ENCODE peak calls at places on chromosomes 7 and 10, in four cellular contexts. G is upper lobe of right lung, M is heart right ventricle, V is foreskin keratinocyte. J is an unnamed sample.

GRCh38 chr10:110395350-110396283 is 90.9 kb upstream of the SMNDC1 start:
- ATAC-seq in G (peak), M (peak), V (no peak), J (peak)

GRCh38 chr7:50393547-50394252 is 56.5 kb downstream of the FIGNL1 start:
- ATAC-seq in G (peak), M (no peak), V (no peak), J (no peak)

GRCh38 chr7:35025391-35025870 is 11.9 kb downstream of the DPY19L1 start:
- ATAC-seq in G (no peak), M (no peak), V (peak), J (no peak)

GRCh38 chr10:71726673-71727428 is 7.3 kb upstream of the C10orf105 start:
- ATAC-seq in G (no peak), M (no peak), V (no peak), J (no peak)

GRCh38 chr10:90964781-90965462 is 44.0 kb upstream of the ANKRD1 start:
- ATAC-seq in G (no peak), M (peak), V (no peak), J (peak)

GRCh38 chr7:108026116-108026515 is 23.2 kb upstream of the LAMB1 start:
- ATAC-seq in G (peak), M (no peak), V (no peak), J (no peak)

GRCh38 chr7:2701406-2701805 is 13.4 kb downstream of the AMZ1 start:
- ATAC-seq in G (no peak), M (no peak), V (no peak), J (no peak)

GRCh38 chr7:131443496-131443895 is 112.9 kb downstream of the PODXL start:
- ATAC-seq in G (no peak), M (peak), V (no peak), J (no peak)

GRCh38 chr10:102540023-102540422 is 36.3 kb downstream of the SUFU start:
- ATAC-seq in G (peak), M (no peak), V (peak), J (no peak)

GRCh38 chr7:24024689-24025088 is 259.3 kb upstream of the NPY start:
- ATAC-seq in G (no peak), M (no peak), V (no peak), J (no peak)

GRCh38 chr7:42144253-42145002 is 92.6 kb downstream of the GLI3 start:
- ATAC-seq in G (no peak), M (no peak), V (no peak), J (no peak)

GRCh38 chr10:112000466-112000865 is 183.1 kb downstream of the GPAM start:
- ATAC-seq in G (no peak), M (peak), V (no peak), J (peak)

GRCh38 chr10:94077042-94077441 is 83.3 kb downstream of the PLCE1 start:
- ATAC-seq in G (no peak), M (peak), V (no peak), J (no peak)

GRCh38 chr7:128856001-128856718 is 6.5 kb upstream of the ATP6V1F start:
- ATAC-seq in G (no peak), M (no peak), V (no peak), J (no peak)

GRCh38 chr10:71161429-71161828 is 50.9 kb upstream of the UNC5B start:
- ATAC-seq in G (no peak), M (no peak), V (peak), J (no peak)

GRCh38 chr7:37408885-37409248 is 39.8 kb downstream of the ELMO1 start:
- ATAC-seq in G (no peak), M (no peak), V (no peak), J (no peak)

GRCh38 chr10:78451592-78451991 is 417.9 kb downstream of the RPS24 start:
- ATAC-seq in G (no peak), M (peak), V (no peak), J (peak)

GRCh38 chr7:125480762-125481161 is 551.1 kb upstream of the POT1 start:
- ATAC-seq in G (no peak), M (no peak), V (no peak), J (no peak)

DNA sequence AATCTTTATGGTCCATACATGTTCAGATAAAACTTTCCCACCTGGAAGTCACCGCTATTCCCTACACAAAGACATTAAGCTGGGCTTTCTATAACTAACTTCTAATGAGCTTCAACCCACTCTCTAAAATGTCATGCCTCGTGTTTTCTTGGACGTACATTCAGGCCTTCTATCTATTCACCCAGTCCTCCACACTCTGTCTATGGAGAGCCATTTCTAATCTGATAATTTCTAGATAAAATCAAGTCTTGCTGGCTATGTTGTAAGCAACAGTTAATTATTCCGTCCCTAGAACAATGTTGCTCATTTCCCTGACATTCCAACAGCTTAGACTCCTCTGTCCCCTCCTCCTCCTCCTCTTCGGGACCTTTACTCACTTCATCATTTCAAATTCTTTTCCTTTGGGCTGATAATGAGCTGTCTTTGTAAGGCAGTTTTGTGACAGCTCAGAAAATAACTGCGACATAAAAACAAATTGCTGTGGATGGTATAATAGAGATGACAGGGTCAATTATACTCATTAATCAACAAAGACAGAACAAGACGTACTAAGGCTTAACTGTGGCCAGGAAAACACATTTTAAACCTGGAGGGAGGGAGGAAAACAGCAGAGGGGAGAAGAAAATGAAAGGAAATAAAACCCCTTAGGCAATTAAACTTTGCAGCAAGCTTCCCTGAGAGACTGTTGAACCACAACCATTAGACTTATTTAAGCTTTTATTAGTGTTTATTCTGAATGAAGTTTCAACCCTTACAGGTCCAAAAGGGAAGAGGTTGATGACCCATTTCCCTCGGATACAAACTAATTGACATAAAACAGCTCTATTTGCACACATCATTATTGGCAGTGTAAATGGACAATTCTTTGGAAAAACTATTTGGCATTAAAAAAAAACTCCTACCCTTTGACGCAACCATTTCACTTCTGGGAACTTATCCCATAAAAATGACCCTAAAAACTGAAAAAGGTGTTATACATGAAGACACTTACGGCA is 179.1 kb downstream of the SFMBT2 start:
- ATAC-seq in G (no peak), M (no peak), V (no peak), J (peak)
- H3K27ac ChIP-seq in G (no peak), M (no peak), V (no peak), J (peak)

GRCh38 chr7:43698461-43699255 is 30.7 kb downstream of the COA1 start:
- ATAC-seq in G (no peak), M (no peak), V (no peak), J (no peak)

GRCh38 chr7:43700059-43700501 is 29.2 kb downstream of the COA1 start:
- ATAC-seq in G (peak), M (peak), V (no peak), J (peak)

GRCh38 chr7:43700646-43701501 is 28.4 kb downstream of the COA1 start:
- ATAC-seq in G (no peak), M (no peak), V (no peak), J (no peak)

GRCh38 chr7:43694399-43694748 is 34.9 kb downstream of the COA1 start:
- ATAC-seq in G (no peak), M (no peak), V (no peak), J (no peak)

DNA sequence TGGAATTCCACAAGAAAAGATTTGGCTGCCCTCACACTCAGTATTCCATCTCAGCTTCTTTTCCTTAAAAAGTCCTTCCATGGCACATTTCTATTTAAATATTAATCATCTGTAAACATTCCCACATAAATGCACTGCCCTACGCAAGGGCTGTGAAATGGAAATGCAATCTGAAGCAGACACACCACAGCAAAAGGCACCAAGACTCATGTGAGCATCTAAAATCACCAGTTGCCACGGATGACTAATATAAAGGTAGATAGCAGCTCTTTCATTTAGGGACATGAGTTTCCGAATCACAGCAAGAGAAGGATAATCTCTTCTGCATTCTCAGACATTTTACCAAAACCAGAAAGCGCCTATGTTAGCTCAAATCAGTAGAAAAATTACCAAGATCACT is 31.6 kb downstream of the COA1 start:
- ATAC-seq in G (no peak), M (no peak), V (no peak), J (no peak)
- H3K27ac ChIP-seq in G (no peak), M (no peak), V (no peak), J (no peak)

DNA sequence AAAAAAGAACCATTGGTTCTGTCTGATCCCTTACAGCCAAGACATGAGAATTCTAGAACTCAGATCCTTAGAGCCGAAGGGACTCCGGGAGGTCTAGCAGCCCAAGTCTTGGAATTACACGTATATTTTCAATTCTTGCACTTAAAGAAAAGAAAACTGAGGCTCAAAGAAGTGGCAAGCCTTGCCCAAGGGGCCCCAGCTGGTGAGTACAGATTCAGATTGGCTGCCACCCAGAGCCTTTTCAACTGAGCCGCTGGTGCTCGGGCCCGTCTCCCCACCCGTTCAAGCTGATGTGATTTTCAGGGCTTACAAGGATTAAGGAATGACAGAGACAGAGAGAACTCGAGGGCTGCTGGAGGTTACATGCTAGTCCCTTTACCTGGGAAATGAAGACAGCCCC is 117.9 kb downstream of the ABLIM1 start:
- ATAC-seq in G (no peak), M (peak), V (no peak), J (no peak)
- H3K27ac ChIP-seq in G (no peak), M (peak), V (no peak), J (peak)

GRCh38 chr10:20181408-20181807 is 365.2 kb downstream of the PLXDC2 start:
- ATAC-seq in G (no peak), M (no peak), V (no peak), J (no peak)
- H3K27ac ChIP-seq in G (no peak), M (no peak), V (no peak), J (no peak)

GRCh38 chr7:105674200-105675030 is 93.1 kb upstream of the EFCAB10 start:
- ATAC-seq in G (no peak), M (no peak), V (no peak), J (no peak)
- H3K27ac ChIP-seq in G (no peak), M (no peak), V (no peak), J (peak)

GRCh38 chr7:10707519-10707918 is 266.2 kb upstream of the PHF14 start:
- ATAC-seq in G (no peak), M (no peak), V (no peak), J (no peak)
- H3K27ac ChIP-seq in G (no peak), M (no peak), V (no peak), J (no peak)

GRCh38 chr10:43605850-43606322 is 352 bp upstream of the ZNF485 start:
- ATAC-seq in G (no peak), M (peak), V (no peak), J (peak)
- H3K27ac ChIP-seq in G (no peak), M (no peak), V (no peak), J (peak)

J was measured in gastroesophageal sphincter.